ENCODE peak calls at places on chromosomes 11 and 22, in seven cellular contexts. One of them, this sample, is unnamed.

GRCh38 chr22:41487037-41487963 is 18.4 kb downstream of the ACO2 start:
- DNase-seq in GM23338: no peak
- DNase-seq in Peyer's patch: no peak
- DNase-seq in WTC11: no peak
- DNase-seq in IMR-90: peak
- DNase-seq in heart right ventricle: no peak
- DNase-seq in endothelial cell of umbilical vein: no peak
- DNase-seq in this sample: no peak

GRCh38 chr11:32774081-32774480 is 20.4 kb downstream of the CCDC73 start:
- DNase-seq in GM23338: no peak
- DNase-seq in Peyer's patch: no peak
- DNase-seq in WTC11: no peak
- DNase-seq in IMR-90: no peak
- DNase-seq in heart right ventricle: no peak
- DNase-seq in endothelial cell of umbilical vein: no peak
- DNase-seq in this sample: no peak

GRCh38 chr11:23846902-23847422 is 649.9 kb upstream of the LUZP2 start:
- DNase-seq in GM23338: no peak
- DNase-seq in Peyer's patch: no peak
- DNase-seq in WTC11: no peak
- DNase-seq in IMR-90: no peak
- DNase-seq in heart right ventricle: no peak
- DNase-seq in endothelial cell of umbilical vein: peak
- DNase-seq in this sample: no peak

GRCh38 chr11:35478411-35479139 is 46.8 kb downstream of the PAMR1 start:
- DNase-seq in GM23338: no peak
- DNase-seq in Peyer's patch: no peak
- DNase-seq in WTC11: no peak
- DNase-seq in IMR-90: no peak
- DNase-seq in heart right ventricle: no peak
- DNase-seq in endothelial cell of umbilical vein: no peak
- DNase-seq in this sample: no peak

GRCh38 chr11:47466701-47467250 is 17.8 kb upstream of the RAPSN start:
- DNase-seq in GM23338: peak
- DNase-seq in Peyer's patch: no peak
- DNase-seq in WTC11: no peak
- DNase-seq in IMR-90: no peak
- DNase-seq in heart right ventricle: peak
- DNase-seq in endothelial cell of umbilical vein: peak
- DNase-seq in this sample: no peak

GRCh38 chr11:75311858-75312288 is 39.6 kb downstream of the ARRB1 start:
- DNase-seq in GM23338: no peak
- DNase-seq in Peyer's patch: no peak
- DNase-seq in WTC11: no peak
- DNase-seq in IMR-90: peak
- DNase-seq in heart right ventricle: peak
- DNase-seq in endothelial cell of umbilical vein: peak
- DNase-seq in this sample: no peak

GRCh38 chr11:57604289-57605010 is 7.0 kb downstream of the SERPING1 start:
- DNase-seq in GM23338: peak
- DNase-seq in Peyer's patch: no peak
- DNase-seq in WTC11: no peak
- DNase-seq in IMR-90: no peak
- DNase-seq in heart right ventricle: no peak
- DNase-seq in endothelial cell of umbilical vein: no peak
- DNase-seq in this sample: no peak

GRCh38 chr11:78535027-78535426 is 39.6 kb downstream of the NARS2 start:
- DNase-seq in GM23338: no peak
- DNase-seq in Peyer's patch: no peak
- DNase-seq in WTC11: no peak
- DNase-seq in IMR-90: no peak
- DNase-seq in heart right ventricle: no peak
- DNase-seq in endothelial cell of umbilical vein: no peak
- DNase-seq in this sample: no peak

GRCh38 chr22:46734830-46735453 is 3.1 kb downstream of the CERK start:
- DNase-seq in GM23338: no peak
- DNase-seq in Peyer's patch: peak
- DNase-seq in WTC11: no peak
- DNase-seq in IMR-90: no peak
- DNase-seq in heart right ventricle: no peak
- DNase-seq in endothelial cell of umbilical vein: peak
- DNase-seq in this sample: peak

GRCh38 chr11:95230054-95231034 is 658 bp downstream of the SESN3 start:
- DNase-seq in GM23338: peak
- DNase-seq in Peyer's patch: peak
- DNase-seq in WTC11: peak
- DNase-seq in IMR-90: no peak
- DNase-seq in heart right ventricle: no peak
- DNase-seq in endothelial cell of umbilical vein: peak
- DNase-seq in this sample: peak

GRCh38 chr22:19942886-19943664 is 1.5 kb upstream of the TXNRD2 start:
- DNase-seq in GM23338: no peak
- DNase-seq in Peyer's patch: no peak
- DNase-seq in WTC11: no peak
- DNase-seq in IMR-90: peak
- DNase-seq in heart right ventricle: no peak
- DNase-seq in endothelial cell of umbilical vein: peak
- DNase-seq in this sample: no peak

GRCh38 chr11:66311470-66311964 is 5.3 kb downstream of the CD248 start:
- DNase-seq in GM23338: peak
- DNase-seq in Peyer's patch: no peak
- DNase-seq in WTC11: no peak
- DNase-seq in IMR-90: no peak
- DNase-seq in heart right ventricle: no peak
- DNase-seq in endothelial cell of umbilical vein: no peak
- DNase-seq in this sample: no peak

GRCh38 chr22:33962409-33962808 is 42.1 kb upstream of the LARGE1 start:
- DNase-seq in GM23338: no peak
- DNase-seq in Peyer's patch: no peak
- DNase-seq in WTC11: no peak
- DNase-seq in IMR-90: no peak
- DNase-seq in heart right ventricle: no peak
- DNase-seq in endothelial cell of umbilical vein: no peak
- DNase-seq in this sample: no peak

GRCh38 chr11:126039485-126040271 is 23.0 kb downstream of the CDON start:
- DNase-seq in GM23338: peak
- DNase-seq in Peyer's patch: no peak
- DNase-seq in WTC11: no peak
- DNase-seq in IMR-90: peak
- DNase-seq in heart right ventricle: no peak
- DNase-seq in endothelial cell of umbilical vein: no peak
- DNase-seq in this sample: no peak

GRCh38 chr22:27983361-27983791 is 64.3 kb upstream of the PITPNB start:
- DNase-seq in GM23338: no peak
- DNase-seq in Peyer's patch: peak
- DNase-seq in WTC11: no peak
- DNase-seq in IMR-90: no peak
- DNase-seq in heart right ventricle: no peak
- DNase-seq in endothelial cell of umbilical vein: no peak
- DNase-seq in this sample: no peak

GRCh38 chr11:65315204-65315865 is 669 bp downstream of the CDC42EP2 start:
- DNase-seq in GM23338: peak
- DNase-seq in Peyer's patch: peak
- DNase-seq in WTC11: peak
- DNase-seq in IMR-90: peak
- DNase-seq in heart right ventricle: peak
- DNase-seq in endothelial cell of umbilical vein: peak
- DNase-seq in this sample: no peak

GRCh38 chr22:32802291-32802826 is 854 bp downstream of the TIMP3 start:
- DNase-seq in GM23338: no peak
- DNase-seq in Peyer's patch: no peak
- DNase-seq in WTC11: no peak
- DNase-seq in IMR-90: no peak
- DNase-seq in heart right ventricle: no peak
- DNase-seq in endothelial cell of umbilical vein: no peak
- DNase-seq in this sample: no peak

GRCh38 chr22:45538284-45538683 is 35.6 kb downstream of the FBLN1 start:
- DNase-seq in GM23338: no peak
- DNase-seq in Peyer's patch: no peak
- DNase-seq in WTC11: no peak
- DNase-seq in IMR-90: no peak
- DNase-seq in heart right ventricle: no peak
- DNase-seq in endothelial cell of umbilical vein: no peak
- DNase-seq in this sample: no peak

DNA sequence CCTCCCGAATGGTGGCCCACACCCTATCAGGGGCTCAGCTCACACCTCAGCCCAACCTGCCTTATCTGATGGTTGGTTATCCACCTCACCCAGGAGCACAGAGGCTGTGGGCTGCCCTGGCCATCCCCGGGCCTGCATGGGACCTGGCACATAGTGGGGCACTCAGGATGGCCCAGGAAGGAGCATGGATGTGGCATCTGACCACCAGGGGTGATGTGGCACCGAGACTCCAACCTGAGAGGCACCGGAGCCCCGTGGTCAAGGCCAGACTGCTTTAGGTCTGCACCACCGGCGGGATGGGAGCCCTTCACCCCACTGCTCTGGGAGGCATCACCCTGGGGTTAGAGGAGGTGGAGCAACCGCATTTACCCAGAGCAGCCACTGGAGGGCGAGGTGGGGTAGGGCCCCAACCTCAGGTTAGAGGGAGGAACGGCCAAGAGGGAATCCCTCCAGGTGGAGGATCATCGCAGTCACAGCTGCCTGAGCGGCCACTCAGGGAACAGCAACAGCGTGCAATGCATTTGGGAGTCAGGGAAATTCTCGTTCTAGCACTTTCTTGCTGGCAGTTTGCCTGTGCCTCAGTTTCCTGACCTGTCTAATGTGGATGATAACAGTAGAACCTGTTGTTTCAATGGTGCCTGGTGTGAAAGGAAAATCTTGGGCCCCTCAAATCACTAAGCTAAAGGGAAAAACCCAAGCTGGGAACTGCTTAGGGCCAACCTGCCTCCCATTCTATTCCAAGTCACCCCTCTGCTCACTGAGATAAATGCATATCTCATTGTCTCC is 52.9 kb upstream of the CARS1 start:
- DNase-seq in GM23338: peak
- DNase-seq in Peyer's patch: no peak
- DNase-seq in WTC11: peak
- DNase-seq in IMR-90: no peak
- DNase-seq in heart right ventricle: peak
- DNase-seq in endothelial cell of umbilical vein: peak
- DNase-seq in this sample: peak
- TF ChIP-seq CTCF in GM23338: peak
- TF ChIP-seq CTCF in Peyer's patch: peak
- TF ChIP-seq CTCF in WTC11: peak
- TF ChIP-seq CTCF in IMR-90: peak
- TF ChIP-seq CTCF in heart right ventricle: peak
- TF ChIP-seq CTCF in endothelial cell of umbilical vein: peak
- TF ChIP-seq CTCF in this sample: peak

DNA sequence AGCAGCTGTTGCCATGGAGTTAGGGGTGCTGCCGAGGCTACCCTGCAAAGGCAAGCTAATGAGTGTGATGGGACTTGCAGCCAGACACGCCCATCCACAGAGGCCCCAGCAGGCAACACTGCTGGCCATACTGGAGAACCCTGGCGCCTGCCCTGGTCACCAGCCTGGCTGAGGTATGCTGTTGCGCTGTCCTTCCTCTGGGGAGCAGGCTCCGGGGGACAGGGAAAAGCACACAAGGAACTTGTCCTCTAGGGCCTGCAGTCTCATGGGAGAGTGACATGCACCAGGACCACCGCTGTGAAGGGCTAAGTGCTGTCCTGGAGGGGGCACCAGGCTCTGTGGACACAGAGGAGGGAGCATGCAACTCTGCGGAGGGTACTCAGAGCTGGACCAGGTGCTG is 35.8 kb downstream of the TOM1 start:
- DNase-seq in GM23338: no peak
- DNase-seq in Peyer's patch: no peak
- DNase-seq in WTC11: no peak
- DNase-seq in IMR-90: no peak
- DNase-seq in heart right ventricle: no peak
- DNase-seq in endothelial cell of umbilical vein: no peak
- DNase-seq in this sample: no peak
- TF ChIP-seq CTCF in GM23338: peak
- TF ChIP-seq CTCF in Peyer's patch: no peak
- TF ChIP-seq CTCF in WTC11: no peak
- TF ChIP-seq CTCF in IMR-90: no peak
- TF ChIP-seq CTCF in heart right ventricle: no peak
- TF ChIP-seq CTCF in endothelial cell of umbilical vein: no peak
- TF ChIP-seq CTCF in this sample: no peak

DNA sequence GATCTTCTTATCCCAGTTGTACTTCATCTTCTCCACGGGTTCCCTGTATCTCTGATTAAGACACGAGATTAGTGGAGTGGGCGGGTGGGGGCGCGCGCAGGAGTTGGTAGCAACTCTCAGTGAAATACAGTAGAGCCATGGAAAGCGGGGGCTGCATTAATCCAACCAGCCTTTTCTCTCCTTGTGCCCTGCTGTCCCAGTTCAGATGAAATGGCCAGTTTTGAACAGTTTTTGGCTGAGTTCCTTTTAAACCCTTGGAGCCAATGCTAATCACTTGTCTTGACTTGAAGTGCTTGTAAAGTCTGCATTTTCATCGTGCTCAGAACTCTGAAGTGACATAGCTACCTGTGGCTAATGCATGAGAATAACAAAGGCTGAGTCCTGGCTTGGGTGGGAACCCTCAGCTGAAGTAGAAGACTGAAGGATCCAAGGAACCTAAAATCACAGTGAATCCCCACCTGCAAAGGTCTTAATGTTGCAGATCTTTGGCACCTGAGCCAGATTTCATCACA is 777 bp upstream of the TMEM123 start:
- DNase-seq in GM23338: peak
- DNase-seq in Peyer's patch: peak
- DNase-seq in WTC11: peak
- DNase-seq in IMR-90: no peak
- DNase-seq in heart right ventricle: no peak
- DNase-seq in endothelial cell of umbilical vein: no peak
- DNase-seq in this sample: no peak
- TF ChIP-seq CTCF in GM23338: no peak
- TF ChIP-seq CTCF in Peyer's patch: no peak
- TF ChIP-seq CTCF in WTC11: no peak
- TF ChIP-seq CTCF in IMR-90: no peak
- TF ChIP-seq CTCF in heart right ventricle: no peak
- TF ChIP-seq CTCF in endothelial cell of umbilical vein: no peak
- TF ChIP-seq CTCF in this sample: no peak

DNA sequence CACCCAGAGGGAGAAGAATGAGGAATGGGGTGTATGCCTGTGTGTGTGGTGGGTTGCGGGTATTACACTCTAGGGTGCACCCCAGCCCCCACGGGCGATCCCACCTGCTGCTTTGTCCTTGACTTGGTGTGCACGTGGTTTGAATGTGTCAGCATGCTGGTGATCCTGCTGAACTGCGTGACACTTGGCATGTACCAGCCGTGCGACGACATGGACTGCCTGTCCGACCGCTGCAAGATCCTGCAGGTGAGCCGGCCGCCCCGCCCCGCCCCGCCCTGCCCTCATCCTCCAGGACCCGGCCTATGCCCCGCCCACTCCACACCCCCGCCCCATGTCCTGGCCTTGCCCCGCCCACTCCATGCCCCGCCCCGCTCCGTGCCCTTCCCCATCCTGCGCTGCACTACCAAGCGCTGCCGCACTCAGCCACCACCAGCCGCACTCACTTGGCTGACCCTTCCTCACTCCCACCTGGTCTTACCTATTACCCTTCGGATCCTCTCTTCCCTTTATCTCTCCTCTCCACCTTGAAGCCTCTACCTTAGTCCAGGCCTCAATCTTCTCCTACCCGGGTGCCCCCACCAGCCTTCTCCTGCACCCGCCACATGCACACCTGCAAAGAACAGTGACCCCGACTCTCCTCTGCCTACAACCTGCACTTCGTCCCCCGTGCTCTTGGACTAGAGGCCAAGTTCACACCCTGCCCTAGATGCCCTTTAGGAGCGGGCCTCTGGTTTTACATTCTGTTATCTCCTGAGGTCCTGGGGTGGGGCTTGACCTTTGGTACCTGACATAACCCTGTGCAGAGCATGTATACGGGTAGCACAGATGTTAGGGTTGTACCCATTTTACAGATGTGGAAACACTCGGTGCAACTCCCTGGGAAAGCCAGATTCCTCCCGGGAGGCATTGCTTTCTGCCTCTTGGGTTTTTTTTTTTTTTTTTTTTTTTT is 27.7 kb downstream of the CACNA1I start:
- DNase-seq in GM23338: peak
- DNase-seq in Peyer's patch: peak
- DNase-seq in WTC11: peak
- DNase-seq in IMR-90: no peak
- DNase-seq in heart right ventricle: peak
- DNase-seq in endothelial cell of umbilical vein: no peak
- DNase-seq in this sample: no peak
- TF ChIP-seq CTCF in GM23338: peak
- TF ChIP-seq CTCF in Peyer's patch: peak
- TF ChIP-seq CTCF in WTC11: no peak
- TF ChIP-seq CTCF in IMR-90: no peak
- TF ChIP-seq CTCF in heart right ventricle: no peak
- TF ChIP-seq CTCF in endothelial cell of umbilical vein: no peak
- TF ChIP-seq CTCF in this sample: no peak

This sample was measured in CD14-positive monocyte.